ENCODE peak calls at places on chromosomes 3 and 15, in eight cellular contexts. One of them, this sample, is unnamed.

GRCh38 chr15:60004846-60005351 is 788 bp downstream of the FOXB1 start:
- DNase-seq in EL: peak
- DNase-seq in AG09309: no peak
- DNase-seq in effector memory CD8-positive, alpha-beta T cell: no peak
- DNase-seq in stimulated activated CD4-positive, alpha-beta T cell treated with anti-CD3 and anti-CD28 coated beads, Interleukin-12 subunit alpha, Interleukin-12 subunit beta, amount 100 ng/mL, for 4 hours: no peak
- DNase-seq in MM.1S: no peak
- DNase-seq in nephron progenitor cell: peak
- DNase-seq in C1 segment of cervical spinal cord: no peak
- DNase-seq in this sample: no peak

GRCh38 chr15:43763819-43764446 is 12.8 kb downstream of the ELL3 start:
- DNase-seq in EL: no peak
- DNase-seq in AG09309: no peak
- DNase-seq in effector memory CD8-positive, alpha-beta T cell: no peak
- DNase-seq in stimulated activated CD4-positive, alpha-beta T cell treated with anti-CD3 and anti-CD28 coated beads, Interleukin-12 subunit alpha, Interleukin-12 subunit beta, amount 100 ng/mL, for 4 hours: no peak
- DNase-seq in MM.1S: no peak
- DNase-seq in nephron progenitor cell: no peak
- DNase-seq in C1 segment of cervical spinal cord: no peak
- DNase-seq in this sample: no peak

GRCh38 chr3:75506603-75507002 is 157.5 kb upstream of the FRG2C start:
- DNase-seq in EL: no peak
- DNase-seq in AG09309: no peak
- DNase-seq in effector memory CD8-positive, alpha-beta T cell: no peak
- DNase-seq in stimulated activated CD4-positive, alpha-beta T cell treated with anti-CD3 and anti-CD28 coated beads, Interleukin-12 subunit alpha, Interleukin-12 subunit beta, amount 100 ng/mL, for 4 hours: no peak
- DNase-seq in MM.1S: no peak
- DNase-seq in nephron progenitor cell: no peak
- DNase-seq in C1 segment of cervical spinal cord: no peak
- DNase-seq in this sample: no peak

GRCh38 chr3:195119461-195120198 is 151.3 kb downstream of the XXYLT1 start:
- DNase-seq in EL: peak
- DNase-seq in AG09309: peak
- DNase-seq in effector memory CD8-positive, alpha-beta T cell: no peak
- DNase-seq in stimulated activated CD4-positive, alpha-beta T cell treated with anti-CD3 and anti-CD28 coated beads, Interleukin-12 subunit alpha, Interleukin-12 subunit beta, amount 100 ng/mL, for 4 hours: no peak
- DNase-seq in MM.1S: no peak
- DNase-seq in nephron progenitor cell: peak
- DNase-seq in C1 segment of cervical spinal cord: peak
- DNase-seq in this sample: no peak

GRCh38 chr15:101492752-101493692 is 3.5 kb upstream of the PCSK6 start:
- DNase-seq in EL: no peak
- DNase-seq in AG09309: no peak
- DNase-seq in effector memory CD8-positive, alpha-beta T cell: no peak
- DNase-seq in stimulated activated CD4-positive, alpha-beta T cell treated with anti-CD3 and anti-CD28 coated beads, Interleukin-12 subunit alpha, Interleukin-12 subunit beta, amount 100 ng/mL, for 4 hours: no peak
- DNase-seq in MM.1S: no peak
- DNase-seq in nephron progenitor cell: no peak
- DNase-seq in C1 segment of cervical spinal cord: peak
- DNase-seq in this sample: no peak

GRCh38 chr3:125119752-125120369 is 64.1 kb upstream of the HEG1 start:
- DNase-seq in EL: no peak
- DNase-seq in AG09309: no peak
- DNase-seq in effector memory CD8-positive, alpha-beta T cell: peak
- DNase-seq in stimulated activated CD4-positive, alpha-beta T cell treated with anti-CD3 and anti-CD28 coated beads, Interleukin-12 subunit alpha, Interleukin-12 subunit beta, amount 100 ng/mL, for 4 hours: no peak
- DNase-seq in MM.1S: no peak
- DNase-seq in nephron progenitor cell: no peak
- DNase-seq in C1 segment of cervical spinal cord: no peak
- DNase-seq in this sample: no peak

GRCh38 chr3:45132568-45133211 is 13.5 kb downstream of the CDCP1 start:
- DNase-seq in EL: peak
- DNase-seq in AG09309: no peak
- DNase-seq in effector memory CD8-positive, alpha-beta T cell: no peak
- DNase-seq in stimulated activated CD4-positive, alpha-beta T cell treated with anti-CD3 and anti-CD28 coated beads, Interleukin-12 subunit alpha, Interleukin-12 subunit beta, amount 100 ng/mL, for 4 hours: no peak
- DNase-seq in MM.1S: no peak
- DNase-seq in nephron progenitor cell: no peak
- DNase-seq in C1 segment of cervical spinal cord: no peak
- DNase-seq in this sample: no peak

GRCh38 chr15:98692213-98692612 is 43.9 kb downstream of the IGF1R start:
- DNase-seq in EL: no peak
- DNase-seq in AG09309: no peak
- DNase-seq in effector memory CD8-positive, alpha-beta T cell: no peak
- DNase-seq in stimulated activated CD4-positive, alpha-beta T cell treated with anti-CD3 and anti-CD28 coated beads, Interleukin-12 subunit alpha, Interleukin-12 subunit beta, amount 100 ng/mL, for 4 hours: no peak
- DNase-seq in MM.1S: no peak
- DNase-seq in nephron progenitor cell: no peak
- DNase-seq in C1 segment of cervical spinal cord: no peak
- DNase-seq in this sample: no peak

GRCh38 chr15:40032125-40032839 is 6.7 kb downstream of the SRP14 start:
- DNase-seq in EL: no peak
- DNase-seq in AG09309: no peak
- DNase-seq in effector memory CD8-positive, alpha-beta T cell: no peak
- DNase-seq in stimulated activated CD4-positive, alpha-beta T cell treated with anti-CD3 and anti-CD28 coated beads, Interleukin-12 subunit alpha, Interleukin-12 subunit beta, amount 100 ng/mL, for 4 hours: no peak
- DNase-seq in MM.1S: no peak
- DNase-seq in nephron progenitor cell: no peak
- DNase-seq in C1 segment of cervical spinal cord: no peak
- DNase-seq in this sample: no peak

GRCh38 chr3:134253475-134254231 is 3.0 kb upstream of the RYK start:
- DNase-seq in EL: no peak
- DNase-seq in AG09309: no peak
- DNase-seq in effector memory CD8-positive, alpha-beta T cell: no peak
- DNase-seq in stimulated activated CD4-positive, alpha-beta T cell treated with anti-CD3 and anti-CD28 coated beads, Interleukin-12 subunit alpha, Interleukin-12 subunit beta, amount 100 ng/mL, for 4 hours: no peak
- DNase-seq in MM.1S: no peak
- DNase-seq in nephron progenitor cell: no peak
- DNase-seq in C1 segment of cervical spinal cord: no peak
- DNase-seq in this sample: no peak

GRCh38 chr15:66875588-66876422 is 173.8 kb downstream of the SMAD6 start:
- DNase-seq in EL: no peak
- DNase-seq in AG09309: no peak
- DNase-seq in effector memory CD8-positive, alpha-beta T cell: no peak
- DNase-seq in stimulated activated CD4-positive, alpha-beta T cell treated with anti-CD3 and anti-CD28 coated beads, Interleukin-12 subunit alpha, Interleukin-12 subunit beta, amount 100 ng/mL, for 4 hours: no peak
- DNase-seq in MM.1S: no peak
- DNase-seq in nephron progenitor cell: no peak
- DNase-seq in C1 segment of cervical spinal cord: no peak
- DNase-seq in this sample: no peak

GRCh38 chr3:76735153-76735552 is 304.7 kb upstream of the ROBO2 start:
- DNase-seq in EL: no peak
- DNase-seq in AG09309: no peak
- DNase-seq in effector memory CD8-positive, alpha-beta T cell: no peak
- DNase-seq in stimulated activated CD4-positive, alpha-beta T cell treated with anti-CD3 and anti-CD28 coated beads, Interleukin-12 subunit alpha, Interleukin-12 subunit beta, amount 100 ng/mL, for 4 hours: no peak
- DNase-seq in MM.1S: no peak
- DNase-seq in nephron progenitor cell: no peak
- DNase-seq in C1 segment of cervical spinal cord: no peak
- DNase-seq in this sample: no peak

GRCh38 chr15:28001641-28002040 is 97.5 kb downstream of the OCA2 start:
- DNase-seq in EL: no peak
- DNase-seq in AG09309: no peak
- DNase-seq in effector memory CD8-positive, alpha-beta T cell: no peak
- DNase-seq in stimulated activated CD4-positive, alpha-beta T cell treated with anti-CD3 and anti-CD28 coated beads, Interleukin-12 subunit alpha, Interleukin-12 subunit beta, amount 100 ng/mL, for 4 hours: no peak
- DNase-seq in MM.1S: no peak
- DNase-seq in nephron progenitor cell: no peak
- DNase-seq in C1 segment of cervical spinal cord: no peak
- DNase-seq in this sample: no peak

GRCh38 chr3:40597441-40597840 is 72.7 kb downstream of the ZNF621 start:
- DNase-seq in EL: peak
- DNase-seq in AG09309: no peak
- DNase-seq in effector memory CD8-positive, alpha-beta T cell: no peak
- DNase-seq in stimulated activated CD4-positive, alpha-beta T cell treated with anti-CD3 and anti-CD28 coated beads, Interleukin-12 subunit alpha, Interleukin-12 subunit beta, amount 100 ng/mL, for 4 hours: no peak
- DNase-seq in MM.1S: no peak
- DNase-seq in nephron progenitor cell: no peak
- DNase-seq in C1 segment of cervical spinal cord: no peak
- DNase-seq in this sample: no peak